ENCODE peak calls at places on chromosomes 3 and 15, in four cellular contexts. S is A549, Z is stomach, C is mucosa of descending colon. W is an unnamed sample.

GRCh38 chr3:12663311-12663935 is 494 bp downstream of the RAF1 start:
- DNase-seq in S (peak; percentile 49), Z (peak; percentile 48), C (peak; percentile 46), W (peak; percentile 55)

GRCh38 chr15:70091649-70092461 is 5.9 kb downstream of the TLE3 start:
- DNase-seq in S (no peak), Z (peak; percentile 67), C (peak; percentile 49), W (peak; percentile 67)

GRCh38 chr15:67137951-67138935 is 72.8 kb downstream of the SMAD3 start:
- DNase-seq in S (no peak), Z (no peak), C (no peak), W (no peak)

GRCh38 chr3:133734305-133734704 is 11.9 kb upstream of the TF start:
- DNase-seq in S (no peak), Z (no peak), C (no peak), W (no peak)

GRCh38 chr3:181317521-181317920 is 328.0 kb upstream of the DNAJC19 start:
- DNase-seq in S (no peak), Z (no peak), C (no peak), W (no peak)

GRCh38 chr3:24259901-24260512 is 234.6 kb downstream of the THRB start:
- DNase-seq in S (no peak), Z (peak; percentile 36), C (no peak), W (no peak)

GRCh38 chr3:42300013-42300412 is 34.0 kb upstream of the CCK start:
- DNase-seq in S (no peak), Z (no peak), C (peak; percentile 60), W (no peak)

GRCh38 chr15:74616020-74616939 is 644 bp downstream of the CLK3 start:
- DNase-seq in S (no peak), Z (peak; percentile 87), C (peak; percentile 91), W (peak; percentile 92)

GRCh38 chr3:154085799-154086198 is 35.4 kb upstream of the ARHGEF26 start:
- DNase-seq in S (no peak), Z (no peak), C (no peak), W (no peak)

GRCh38 chr3:10883478-10884234 is 67.6 kb downstream of the SLC6A11 start:
- DNase-seq in S (peak; percentile 18), Z (no peak), C (peak; percentile 29), W (no peak)

GRCh38 chr15:45276851-45277250 is 24.8 kb downstream of the SLC28A2 start:
- DNase-seq in S (peak; percentile 28), Z (no peak), C (peak; percentile 49), W (no peak)

GRCh38 chr15:89785064-89785770 is 9.1 kb downstream of the MESP2 start:
- DNase-seq in S (peak; percentile 49), Z (peak; percentile 50), C (peak; percentile 89), W (peak; percentile 92)

GRCh38 chr3:55169608-55170010 is 241.8 kb upstream of the LRTM1 start:
- DNase-seq in S (no peak), Z (no peak), C (no peak), W (no peak)

GRCh38 chr3:12120374-12121140 is 38.2 kb downstream of the TIMP4 start:
- DNase-seq in S (no peak), Z (no peak), C (no peak), W (no peak)

GRCh38 chr15:65329991-65330735 is 25.7 kb downstream of the RNU5B-1 start:
- DNase-seq in S (no peak), Z (no peak), C (no peak), W (no peak)

GRCh38 chr15:32861741-32862140 is 143.9 kb downstream of the GREM1 start:
- DNase-seq in S (no peak), Z (no peak), C (peak; percentile 14), W (peak; percentile 37)

GRCh38 chr3:138675393-138675792 is 66.8 kb downstream of the FAIM start:
- DNase-seq in S (peak; percentile 2), Z (no peak), C (no peak), W (no peak)

GRCh38 chr3:90069748-90070147 is 962.3 kb downstream of the EPHA3 start:
- DNase-seq in S (no peak), Z (no peak), C (no peak), W (no peak)

GRCh38 chr15:92006186-92007028 is 152.9 kb downstream of the SLCO3A1 start:
- DNase-seq in S (no peak), Z (no peak), C (no peak), W (no peak)

GRCh38 chr3:24137958-24138875 is 193.1 kb downstream of the NR1D2 start:
- DNase-seq in S (no peak), Z (peak; percentile 69), C (peak; percentile 24), W (no peak)

GRCh38 chr3:142275856-142276255 is 50.5 kb upstream of the GK5 start:
- DNase-seq in S (no peak), Z (no peak), C (no peak), W (no peak)

GRCh38 chr3:184133840-184134745 is 1.1 kb upstream of the EIF2B5 start:
- DNase-seq in S (peak; percentile 54), Z (peak; percentile 84), C (peak; percentile 90), W (peak; percentile 90)

GRCh38 chr15:84873997-84874396 is 10.5 kb upstream of the SLC28A1 start:
- DNase-seq in S (no peak), Z (no peak), C (no peak), W (no peak)

GRCh38 chr3:43948013-43948412 is 257.3 kb downstream of the ABHD5 start:
- DNase-seq in S (no peak), Z (no peak), C (no peak), W (no peak)

GRCh38 chr3:118196183-118196582 is 838.5 kb downstream of the IGSF11 start:
- DNase-seq in S (no peak), Z (no peak), C (no peak), W (no peak)

GRCh38 chr3:71640549-71640948 is 57.0 kb upstream of the FOXP1 start:
- DNase-seq in S (no peak), Z (no peak), C (no peak), W (no peak)

GRCh38 chr3:10198761-10199688 is 34.3 kb downstream of the IRAK2 start:
- DNase-seq in S (peak; percentile 50), Z (peak; percentile 75), C (peak; percentile 73), W (peak; percentile 82)

GRCh38 chr3:102979682-102980378 is 545.0 kb downstream of the ZPLD1 start:
- DNase-seq in S (peak; percentile 11), Z (peak; percentile 29), C (peak; percentile 29), W (peak; percentile 29)

GRCh38 chr15:74176262-74177208 is 3.0 kb downstream of the ISLR start:
- DNase-seq in S (no peak), Z (no peak), C (no peak), W (no peak)

GRCh38 chr3:142027713-142028112 is 121.6 kb downstream of the TFDP2 start:
- DNase-seq in S (no peak), Z (no peak), C (peak; percentile 55), W (peak; percentile 47)

GRCh38 chr3:195807681-195808121 is 4.0 kb downstream of the MUC4 start:
- DNase-seq in S (no peak), Z (no peak), C (no peak), W (peak; percentile 52)

GRCh38 chr15:90889736-90890456 is 5.6 kb downstream of the FES start:
- DNase-seq in S (no peak), Z (no peak), C (no peak), W (no peak)

GRCh38 chr3:26089249-26089648 is 299.4 kb downstream of the OXSM start:
- DNase-seq in S (no peak), Z (no peak), C (no peak), W (no peak)

GRCh38 chr3:46670891-46671427 is 22.5 kb downstream of the ALS2CL start:
- DNase-seq in S (no peak), Z (peak; percentile 16), C (no peak), W (no peak)

GRCh38 chr3:50124363-50125226 is 30.5 kb upstream of the SEMA3F start:
- DNase-seq in S (no peak), Z (no peak), C (no peak), W (no peak)

GRCh38 chr3:172142074-172143059 is 103.0 kb downstream of the FNDC3B start:
- DNase-seq in S (no peak), Z (no peak), C (no peak), W (no peak)
- H3K4me1 ChIP-seq in S (peaks cover 81% of the 10 kb centered on the region), Z (peaks cover 79% of the 10 kb centered on the region), C (peaks cover 45% of the 10 kb centered on the region), W (peaks cover 14% of the 10 kb centered on the region)

DNA sequence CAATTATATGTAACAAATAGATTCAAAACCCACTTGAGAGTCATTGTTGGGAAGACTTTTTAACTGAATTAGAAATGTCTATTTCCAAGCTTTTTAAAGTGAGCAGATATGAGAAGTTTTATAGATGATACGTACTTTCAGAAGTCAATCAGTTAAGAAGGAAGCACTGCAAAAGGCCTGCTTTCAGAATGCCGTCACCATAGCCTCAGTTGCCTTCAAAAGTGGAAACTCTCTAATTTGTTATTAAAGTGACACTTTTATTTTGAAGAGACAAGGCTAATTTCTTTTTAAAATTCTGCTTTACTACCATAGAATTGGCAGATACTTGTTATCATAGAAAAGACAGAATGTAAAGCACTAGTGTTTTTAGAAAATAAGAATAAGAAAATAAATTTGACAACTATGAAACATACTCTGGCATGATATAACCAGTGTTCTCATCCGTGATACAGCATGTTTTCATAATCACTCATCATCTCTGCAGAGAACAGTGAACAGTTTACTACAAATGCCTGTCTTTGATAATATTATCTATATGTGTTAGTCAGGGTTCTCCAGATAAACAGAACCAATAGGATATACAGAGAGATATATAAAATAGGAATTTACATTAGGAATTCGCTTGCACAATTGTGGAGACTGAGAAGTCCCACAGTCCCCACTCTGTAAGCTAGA is 6.9 kb upstream of the PLD1 start:
- DNase-seq in S (no peak), Z (no peak), C (no peak), W (no peak)
- H3K4me1 ChIP-seq in S (peaks cover 28% of the 10 kb centered on the region), Z (no peaks in the 10 kb centered on the region), C (no peaks in the 10 kb centered on the region), W (no peaks in the 10 kb centered on the region)

GRCh38 chr15:31352911-31353811 is 26.5 kb downstream of the KLF13 start:
- DNase-seq in S (no peak), Z (peak; percentile 67), C (peak; percentile 73), W (no peak)

GRCh38 chr15:31353931-31354330 is 27.3 kb downstream of the KLF13 start:
- DNase-seq in S (no peak), Z (no peak), C (no peak), W (no peak)

GRCh38 chr15:31350771-31351170 is 24.1 kb downstream of the KLF13 start:
- DNase-seq in S (no peak), Z (no peak), C (no peak), W (no peak)

GRCh38 chr15:31349233-31350141 is 22.9 kb downstream of the KLF13 start:
- DNase-seq in S (no peak), Z (no peak), C (no peak), W (no peak)

GRCh38 chr15:31352283-31352880 is 25.7 kb downstream of the KLF13 start:
- DNase-seq in S (no peak), Z (peak; percentile 87), C (no peak), W (no peak)
- H3K4me1 ChIP-seq in S (peaks cover 18% of the 10 kb centered on the region), Z (peaks cover 94% of the 10 kb centered on the region), C (peaks cover 92% of the 10 kb centered on the region), W (peaks cover 34% of the 10 kb centered on the region)

DNA sequence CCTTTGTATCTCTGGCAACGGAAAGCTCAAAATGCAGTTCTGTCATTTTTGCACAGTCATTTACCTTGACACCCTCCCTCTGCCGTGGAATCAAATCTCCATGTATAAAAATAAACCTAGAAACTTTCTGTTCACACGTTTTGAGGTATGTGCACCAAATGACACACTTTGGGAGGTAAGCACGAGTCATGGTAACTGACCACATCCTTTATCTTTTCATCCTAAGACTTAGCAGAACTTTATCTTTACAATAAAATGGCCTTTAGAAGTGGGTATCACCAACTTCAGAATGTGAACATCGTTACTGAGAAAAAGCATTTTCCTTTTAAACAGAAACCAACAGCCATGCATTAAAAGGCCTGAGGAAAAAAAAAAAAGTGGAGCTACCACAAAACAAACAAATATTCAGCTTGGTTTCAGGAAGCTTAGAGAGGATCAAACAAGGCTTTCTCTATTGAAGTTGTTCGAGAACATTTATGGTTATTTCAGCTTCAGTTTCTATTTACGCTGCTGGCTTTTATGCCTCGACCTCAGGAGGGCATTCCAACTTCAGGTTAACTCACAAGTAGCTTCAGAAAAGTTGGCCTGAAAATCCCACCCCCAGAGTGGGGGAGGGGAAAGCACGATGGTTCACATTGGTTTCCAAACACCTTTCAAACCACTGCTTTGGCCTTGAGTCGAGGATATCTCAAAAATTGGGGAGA is 171.1 kb upstream of the ICE2 start:
- DNase-seq in S (no peak), Z (no peak), C (no peak), W (no peak)
- H3K4me1 ChIP-seq in S (no peaks in the 10 kb centered on the region), Z (peaks cover 16% of the 10 kb centered on the region), C (no peaks in the 10 kb centered on the region), W (no peaks in the 10 kb centered on the region)

W was measured in colonic mucosa.